ENCODE peak calls at places on chromosomes 2 and 18, in nine cellular contexts. One of them, this sample, is unnamed.

GRCh38 chr2:164522561-164522981 is 98.7 kb downstream of the GRB14 start:
- DNase-seq in MM.1S: no peak
- DNase-seq in OCI-LY7: no peak
- DNase-seq in HCT116: no peak
- DNase-seq in neural progenitor cell: no peak
- DNase-seq in hepatocyte: no peak
- DNase-seq in SK-N-SH: no peak
- DNase-seq in GM23248: peak; percentile 18
- DNase-seq in PC-3: peak; percentile 66
- DNase-seq in this sample: no peak

GRCh38 chr2:16138811-16139662 is 198.7 kb downstream of the MYCN start:
- DNase-seq in HCT116: no peak
- DNase-seq in PC-3: no peak
- DNase-seq in hepatocyte: no peak
- DNase-seq in neural progenitor cell: peak; percentile 89
- DNase-seq in GM23248: no peak
- DNase-seq in SK-N-SH: no peak
- DNase-seq in OCI-LY7: no peak
- DNase-seq in MM.1S: no peak
- DNase-seq in this sample: no peak

GRCh38 chr2:28269019-28269784 is 123.5 kb upstream of the FOSL2 start:
- DNase-seq in HCT116: peak; percentile 32
- DNase-seq in PC-3: peak; percentile 78
- DNase-seq in MM.1S: no peak
- DNase-seq in OCI-LY7: no peak
- DNase-seq in GM23248: no peak
- DNase-seq in SK-N-SH: peak; percentile 56
- DNase-seq in neural progenitor cell: no peak
- DNase-seq in hepatocyte: peak; percentile 82
- DNase-seq in this sample: peak; percentile 40

GRCh38 chr2:37111971-37112370 is 27.7 kb downstream of the GPATCH11 start:
- DNase-seq in MM.1S: no peak
- DNase-seq in HCT116: no peak
- DNase-seq in neural progenitor cell: no peak
- DNase-seq in SK-N-SH: no peak
- DNase-seq in PC-3: no peak
- DNase-seq in hepatocyte: no peak
- DNase-seq in OCI-LY7: no peak
- DNase-seq in GM23248: no peak
- DNase-seq in this sample: no peak

GRCh38 chr2:173159794-173160463 is 84.3 kb downstream of the MAP3K20 start:
- DNase-seq in OCI-LY7: no peak
- DNase-seq in hepatocyte: peak; percentile 86
- DNase-seq in PC-3: peak; percentile 96
- DNase-seq in SK-N-SH: no peak
- DNase-seq in neural progenitor cell: peak; percentile 27
- DNase-seq in GM23248: peak; percentile 99
- DNase-seq in HCT116: peak; percentile 51
- DNase-seq in MM.1S: no peak
- DNase-seq in this sample: peak; percentile 35

GRCh38 chr18:55907352-55908045 is 319.5 kb upstream of the TCF4 start:
- DNase-seq in neural progenitor cell: no peak
- DNase-seq in hepatocyte: no peak
- DNase-seq in SK-N-SH: no peak
- DNase-seq in PC-3: peak; percentile 6
- DNase-seq in HCT116: no peak
- DNase-seq in GM23248: peak; percentile 39
- DNase-seq in MM.1S: no peak
- DNase-seq in OCI-LY7: no peak
- DNase-seq in this sample: no peak

GRCh38 chr18:73365018-73365417 is 497.2 kb upstream of the NETO1 start:
- DNase-seq in HCT116: no peak
- DNase-seq in PC-3: peak; percentile 4
- DNase-seq in GM23248: peak; percentile 85
- DNase-seq in hepatocyte: no peak
- DNase-seq in neural progenitor cell: no peak
- DNase-seq in OCI-LY7: no peak
- DNase-seq in MM.1S: no peak
- DNase-seq in SK-N-SH: no peak
- DNase-seq in this sample: no peak

GRCh38 chr2:200966770-200967169 is 3.3 kb upstream of the ORC2 start:
- DNase-seq in SK-N-SH: no peak
- DNase-seq in neural progenitor cell: no peak
- DNase-seq in hepatocyte: no peak
- DNase-seq in OCI-LY7: no peak
- DNase-seq in MM.1S: no peak
- DNase-seq in PC-3: peak; percentile 86
- DNase-seq in HCT116: peak; percentile 46
- DNase-seq in GM23248: peak; percentile 83
- DNase-seq in this sample: no peak

DNA sequence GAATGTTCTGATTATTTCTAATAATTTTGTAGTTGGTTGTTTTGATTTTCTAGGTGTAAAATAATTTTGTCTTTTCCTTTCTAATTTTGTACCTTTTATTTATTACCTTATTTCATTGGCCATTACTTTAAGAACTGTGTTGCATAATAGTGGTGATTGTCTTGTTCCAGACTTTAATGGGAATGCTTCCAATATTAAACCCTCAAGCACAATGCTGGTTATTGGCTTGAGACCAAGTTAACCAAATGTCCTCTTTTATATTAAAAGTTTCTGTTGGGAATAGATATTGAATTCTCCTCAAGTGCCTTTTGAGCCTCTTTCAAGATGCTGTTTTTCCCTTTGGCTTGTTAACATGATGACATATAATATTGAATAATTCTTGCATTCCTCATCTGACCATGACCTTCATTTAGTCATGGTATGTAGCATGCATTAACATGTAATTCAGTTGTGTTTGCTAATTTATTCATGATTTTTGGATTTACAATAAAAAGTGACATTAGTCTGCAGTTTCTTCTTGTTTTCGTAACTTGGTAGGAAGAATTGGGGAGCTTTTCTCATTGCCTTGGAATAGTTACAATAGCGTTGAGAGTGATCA is 141.7 kb downstream of the DIS3L2 start:
- DNase-seq in hepatocyte: no peak
- DNase-seq in HCT116: no peak
- DNase-seq in GM23248: peak; percentile 21
- DNase-seq in OCI-LY7: no peak
- DNase-seq in PC-3: no peak
- DNase-seq in MM.1S: no peak
- DNase-seq in SK-N-SH: no peak
- DNase-seq in neural progenitor cell: no peak
- DNase-seq in this sample: no peak
- TF ChIP-seq EZH2phosphoT487 in hepatocyte: no peak
- TF ChIP-seq EZH2phosphoT487 in HCT116: no peak
- TF ChIP-seq EZH2phosphoT487 in GM23248: no peak
- TF ChIP-seq EZH2phosphoT487 in OCI-LY7: no peak
- TF ChIP-seq EZH2phosphoT487 in PC-3: no peak
- TF ChIP-seq EZH2phosphoT487 in MM.1S: no peak
- TF ChIP-seq EZH2phosphoT487 in SK-N-SH: no peak
- TF ChIP-seq EZH2phosphoT487 in neural progenitor cell: no peak
- TF ChIP-seq EZH2phosphoT487 in this sample: no peak

DNA sequence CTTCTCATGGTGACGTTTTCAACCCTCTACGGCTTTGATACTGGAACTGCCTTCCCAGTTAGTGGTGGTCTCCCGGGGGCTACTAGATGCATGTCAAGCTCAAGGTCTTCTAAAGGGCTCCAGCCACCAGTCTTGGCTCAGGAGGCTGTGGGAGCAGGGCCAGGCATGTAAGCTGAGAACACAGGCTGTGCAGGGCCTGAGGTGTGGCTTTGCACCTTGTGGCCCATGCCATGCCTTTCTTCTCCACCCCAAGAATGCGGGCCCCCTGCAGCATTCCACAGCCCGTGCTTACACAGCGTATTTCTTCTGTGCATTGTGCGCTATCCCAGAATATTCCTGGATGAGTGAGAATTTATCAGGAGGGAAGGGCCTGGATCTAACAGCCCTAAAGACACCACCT is 144.9 kb downstream of the SEPTIN10 start:
- DNase-seq in OCI-LY7: no peak
- DNase-seq in PC-3: no peak
- DNase-seq in hepatocyte: no peak
- DNase-seq in neural progenitor cell: no peak
- DNase-seq in HCT116: no peak
- DNase-seq in MM.1S: no peak
- DNase-seq in GM23248: no peak
- DNase-seq in SK-N-SH: no peak
- DNase-seq in this sample: no peak
- TF ChIP-seq EZH2phosphoT487 in OCI-LY7: no peak
- TF ChIP-seq EZH2phosphoT487 in PC-3: no peak
- TF ChIP-seq EZH2phosphoT487 in hepatocyte: no peak
- TF ChIP-seq EZH2phosphoT487 in neural progenitor cell: no peak
- TF ChIP-seq EZH2phosphoT487 in HCT116: no peak
- TF ChIP-seq EZH2phosphoT487 in MM.1S: no peak
- TF ChIP-seq EZH2phosphoT487 in GM23248: no peak
- TF ChIP-seq EZH2phosphoT487 in SK-N-SH: no peak
- TF ChIP-seq EZH2phosphoT487 in this sample: no peak

GRCh38 chr18:58176915-58177717 is 133.1 kb downstream of the NEDD4L start:
- DNase-seq in MM.1S: no peak
- DNase-seq in hepatocyte: peak; percentile 60
- DNase-seq in PC-3: peak; percentile 94
- DNase-seq in OCI-LY7: no peak
- DNase-seq in SK-N-SH: no peak
- DNase-seq in HCT116: no peak
- DNase-seq in GM23248: peak; percentile 91
- DNase-seq in neural progenitor cell: peak; percentile 48
- DNase-seq in this sample: no peak
- TF ChIP-seq EZH2phosphoT487 in MM.1S: no peak
- TF ChIP-seq EZH2phosphoT487 in hepatocyte: no peak
- TF ChIP-seq EZH2phosphoT487 in PC-3: no peak
- TF ChIP-seq EZH2phosphoT487 in OCI-LY7: no peak
- TF ChIP-seq EZH2phosphoT487 in SK-N-SH: no peak
- TF ChIP-seq EZH2phosphoT487 in HCT116: no peak
- TF ChIP-seq EZH2phosphoT487 in GM23248: no peak
- TF ChIP-seq EZH2phosphoT487 in neural progenitor cell: no peak
- TF ChIP-seq EZH2phosphoT487 in this sample: no peak

GRCh38 chr2:213078686-213079085 is 72.7 kb downstream of the IKZF2 start:
- DNase-seq in OCI-LY7: no peak
- DNase-seq in SK-N-SH: no peak
- DNase-seq in hepatocyte: no peak
- DNase-seq in neural progenitor cell: no peak
- DNase-seq in GM23248: no peak
- DNase-seq in PC-3: no peak
- DNase-seq in MM.1S: no peak
- DNase-seq in HCT116: no peak
- DNase-seq in this sample: no peak
- TF ChIP-seq EZH2phosphoT487 in OCI-LY7: no peak
- TF ChIP-seq EZH2phosphoT487 in SK-N-SH: no peak
- TF ChIP-seq EZH2phosphoT487 in hepatocyte: no peak
- TF ChIP-seq EZH2phosphoT487 in neural progenitor cell: no peak
- TF ChIP-seq EZH2phosphoT487 in GM23248: no peak
- TF ChIP-seq EZH2phosphoT487 in PC-3: no peak
- TF ChIP-seq EZH2phosphoT487 in MM.1S: no peak
- TF ChIP-seq EZH2phosphoT487 in HCT116: no peak
- TF ChIP-seq EZH2phosphoT487 in this sample: no peak

This sample was measured in GM23338.